ENCODE peak calls at places on chromosomes 3 and 15, in seven cellular contexts. Y, G, N, C, S, Q and D are unnamed samples.
A peak's percentile ranks its signal among the peaks of the same experiment; 100 is the strongest.

GRCh38 chr3:184157206-184157605 is 2.0 kb downstream of the DVL3 start:
- DNase-seq in G (no peak), N (no peak), S (no peak), Y (no peak), C (no peak), Q (no peak), D (no peak)

GRCh38 chr3:39639344-39640236 is 169.8 kb upstream of the MYRIP start:
- DNase-seq in Y (peak; percentile 45), C (no peak), Q (no peak), N (peak; percentile 92), S (peak; percentile 76), G (no peak), D (peak; percentile 31)

GRCh38 chr3:124854027-124854426 is 33.1 kb downstream of the ITGB5 start:
- DNase-seq in Q (no peak), C (no peak), S (no peak), G (no peak), N (no peak), Y (no peak), D (no peak)

GRCh38 chr15:63448261-63448660 is 56.1 kb upstream of the USP3 start:
- DNase-seq in G (no peak), Y (no peak), Q (no peak), S (no peak), C (no peak), N (no peak), D (no peak)

GRCh38 chr3:32577621-32578556 is 7.2 kb upstream of the DYNC1LI1 start:
- DNase-seq in C (no peak), Q (no peak), Y (no peak), N (no peak), S (no peak), G (peak; percentile 30), D (no peak)

GRCh38 chr15:88018865-88019626 is 237.5 kb downstream of the NTRK3 start:
- DNase-seq in N (no peak), Q (no peak), G (no peak), C (no peak), Y (no peak), S (no peak), D (no peak)

GRCh38 chr3:159982442-159982841 is 6.2 kb upstream of the IL12A start:
- DNase-seq in S (no peak), Y (no peak), Q (no peak), G (no peak), N (no peak), C (no peak), D (no peak)

GRCh38 chr15:70357453-70357852 is 259.7 kb upstream of the TLE3 start:
- DNase-seq in Q (no peak), S (peak; percentile 23), C (no peak), Y (no peak), G (no peak), N (no peak), D (no peak)

GRCh38 chr3:9820944-9821343 is 10.9 kb downstream of the TTLL3 start:
- DNase-seq in Q (no peak), C (no peak), N (peak; percentile 36), S (no peak), Y (no peak), G (no peak), D (no peak)

GRCh38 chr3:107235193-107235922 is 141.9 kb upstream of the CCDC54 start:
- DNase-seq in N (no peak), C (no peak), G (no peak), Q (no peak), S (no peak), Y (peak; percentile 22), D (no peak)

GRCh38 chr3:158737987-158738615 is 5.8 kb upstream of the RARRES1 start:
- DNase-seq in Q (no peak), Y (no peak), N (no peak), S (no peak), G (no peak), C (no peak), D (no peak)

GRCh38 chr3:120039642-120040610 is 54.3 kb downstream of the GSK3B start:
- DNase-seq in S (no peak), Q (no peak), G (no peak), C (no peak), Y (peak; percentile 24), N (no peak), D (no peak)

GRCh38 chr3:161273589-161274218 is 52.6 kb downstream of the NMD3 start:
- DNase-seq in Q (peak; percentile 20), C (no peak), Y (peak; percentile 34), S (no peak), G (peak; percentile 26), N (peak; percentile 43), D (no peak)

GRCh38 chr3:153970047-153970446 is 151.1 kb upstream of the ARHGEF26 start:
- DNase-seq in Q (no peak), S (no peak), C (no peak), Y (no peak), N (no peak), G (no peak), D (no peak)

GRCh38 chr15:40925863-40926658 is 3.1 kb upstream of the DLL4 start:
- DNase-seq in S (no peak), Q (no peak), C (no peak), Y (no peak), N (no peak), G (peak; percentile 63), D (no peak)

GRCh38 chr3:135637033-135637432 is 328.5 kb upstream of the PPP2R3A start:
- DNase-seq in N (no peak), Y (no peak), G (no peak), S (no peak), Q (no peak), C (no peak), D (no peak)

GRCh38 chr3:69747511-69748248 is 8.4 kb downstream of the MITF start:
- DNase-seq in Q (no peak), G (no peak), C (no peak), S (no peak), N (no peak), Y (no peak), D (no peak)

GRCh38 chr3:136351351-136351750 is 101.2 kb downstream of the PCCB start:
- DNase-seq in G (no peak), S (no peak), Q (no peak), C (no peak), N (no peak), Y (no peak), D (no peak)

GRCh38 chr3:120652281-120652680 is 29.8 kb downstream of the HGD start:
- DNase-seq in Q (no peak), G (no peak), N (no peak), Y (peak; percentile 80), S (no peak), C (no peak), D (no peak)

GRCh38 chr15:67554580-67554979 is 12.1 kb downstream of the MAP2K5 start:
- DNase-seq in Q (no peak), N (no peak), G (no peak), S (no peak), C (no peak), Y (no peak), D (no peak)

GRCh38 chr3:189966843-189967242 is 153.9 kb downstream of the P3H2 start:
- DNase-seq in C (no peak), S (no peak), Y (no peak), N (no peak), Q (no peak), G (no peak), D (no peak)

GRCh38 chr15:73399163-73399562 is 30.4 kb upstream of the HCN4 start:
- DNase-seq in N (no peak), Q (no peak), S (no peak), C (no peak), Y (no peak), G (no peak), D (no peak)

GRCh38 chr3:38469852-38470251 is 16.2 kb downstream of the ACVR2B start:
- DNase-seq in G (no peak), Y (no peak), C (no peak), Q (no peak), S (no peak), N (no peak), D (no peak)
- H3K9me3 ChIP-seq in G (peaks cover 29% of the 10 kb centered on the region), Y (no peaks in the 10 kb centered on the region), C (peaks cover 17% of the 10 kb centered on the region), Q (peaks cover 11% of the 10 kb centered on the region), S (no peaks in the 10 kb centered on the region), N (no peaks in the 10 kb centered on the region), D (no peaks in the 10 kb centered on the region)

GRCh38 chr3:1442271-1442670 is 349.4 kb downstream of the CNTN6 start:
- DNase-seq in C (no peak), N (no peak), G (no peak), Q (no peak), S (no peak), Y (no peak), D (no peak)
- H3K9me3 ChIP-seq in C (no peaks in the 10 kb centered on the region), N (no peaks in the 10 kb centered on the region), G (peaks cover 2% of the 10 kb centered on the region), Q (no peaks in the 10 kb centered on the region), S (no peaks in the 10 kb centered on the region), Y (no peaks in the 10 kb centered on the region), D (no peaks in the 10 kb centered on the region)

GRCh38 chr15:71822890-71823289 is 12.5 kb downstream of the NR2E3 start:
- DNase-seq in C (no peak), G (no peak), Q (no peak), S (no peak), Y (no peak), N (no peak), D (no peak)
- H3K9me3 ChIP-seq in C (peaks cover 40% of the 10 kb centered on the region), G (no peaks in the 10 kb centered on the region), Q (peaks cover 56% of the 10 kb centered on the region), S (peaks cover 7% of the 10 kb centered on the region), Y (peaks cover 11% of the 10 kb centered on the region), N (peaks cover 15% of the 10 kb centered on the region), D (peaks cover 9% of the 10 kb centered on the region)

GRCh38 chr3:13728487-13728886 is 151.4 kb downstream of the WNT7A start:
- DNase-seq in Y (no peak), C (no peak), N (no peak), S (no peak), G (no peak), Q (no peak), D (no peak)

GRCh38 chr3:13722178-13722577 is 157.7 kb downstream of the WNT7A start:
- DNase-seq in Y (no peak), G (no peak), C (no peak), Q (no peak), N (no peak), S (no peak), D (no peak)

GRCh38 chr3:13723676-13724207 is 156.1 kb downstream of the WNT7A start:
- DNase-seq in C (no peak), G (no peak), Y (no peak), N (no peak), S (no peak), Q (no peak), D (peak; percentile 16)

DNA sequence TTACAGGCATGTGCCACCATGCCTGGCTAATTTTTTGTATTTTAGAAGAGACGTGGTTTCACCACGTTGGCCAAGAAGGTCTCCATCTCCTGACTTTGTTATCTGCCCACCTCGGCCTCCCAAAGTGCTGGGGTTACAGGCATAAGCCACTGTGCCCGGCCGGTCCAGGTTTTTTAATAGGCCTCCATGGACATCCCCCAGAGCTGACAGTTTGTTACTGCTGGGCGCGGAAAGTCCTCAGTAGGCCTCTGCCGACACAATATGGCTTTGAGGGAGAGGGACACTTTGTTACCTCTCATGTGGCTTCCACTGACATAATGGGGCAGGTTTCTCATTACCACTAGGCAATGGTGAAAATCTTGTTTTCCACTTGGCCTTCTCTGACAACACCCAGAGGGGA is 152.0 kb downstream of the WNT7A start:
- DNase-seq in Y (no peak), Q (no peak), C (no peak), S (no peak), G (no peak), N (no peak), D (peak; percentile 15)
- H3K9me3 ChIP-seq in Y (no peaks in the 10 kb centered on the region), Q (peaks cover 3% of the 10 kb centered on the region), C (no peaks in the 10 kb centered on the region), S (no peaks in the 10 kb centered on the region), G (no peaks in the 10 kb centered on the region), N (no peaks in the 10 kb centered on the region), D (peaks cover 3% of the 10 kb centered on the region)